ENCODE peak calls at places on chromosomes 4 and X, in five cellular contexts. One of them, this sample, is unnamed.

GRCh38 chrX:12225073-12225472 is 86.8 kb downstream of the FRMPD4 start:
- DNase-seq in mesendoderm: no peak
- DNase-seq in mesenchymal stem cell: no peak
- DNase-seq in IMR-90: no peak
- DNase-seq in H9: no peak
- DNase-seq in this sample: no peak

GRCh38 chr4:184250795-184251679 is 33.4 kb upstream of the ENPP6 start:
- DNase-seq in mesendoderm: peak; percentile 83
- DNase-seq in mesenchymal stem cell: peak; percentile 65
- DNase-seq in IMR-90: peak; percentile 60
- DNase-seq in H9: no peak
- DNase-seq in this sample: peak; percentile 24

GRCh38 chr4:22921891-22922290 is 229.2 kb downstream of the GBA3 start:
- DNase-seq in mesendoderm: no peak
- DNase-seq in mesenchymal stem cell: no peak
- DNase-seq in IMR-90: no peak
- DNase-seq in H9: no peak
- DNase-seq in this sample: no peak

GRCh38 chr4:187504974-187505797 is 490.4 kb upstream of the ZFP42 start:
- DNase-seq in mesendoderm: no peak
- DNase-seq in mesenchymal stem cell: no peak
- DNase-seq in IMR-90: no peak
- DNase-seq in H9: peak; percentile 56
- DNase-seq in this sample: no peak

GRCh38 chrX:55907968-55908607 is 190.5 kb downstream of the RRAGB start:
- DNase-seq in mesendoderm: peak; percentile 91
- DNase-seq in mesenchymal stem cell: peak; percentile 61
- DNase-seq in IMR-90: no peak
- DNase-seq in H9: peak; percentile 83
- DNase-seq in this sample: peak; percentile 37

GRCh38 chr4:77074961-77075855 is 581 bp downstream of the CCNI start:
- DNase-seq in mesendoderm: peak; percentile 83
- DNase-seq in mesenchymal stem cell: peak; percentile 72
- DNase-seq in IMR-90: peak; percentile 65
- DNase-seq in H9: peak; percentile 59
- DNase-seq in this sample: peak; percentile 69

GRCh38 chrX:11499076-11500044 is 166.4 kb downstream of the ARHGAP6 start:
- DNase-seq in mesendoderm: no peak
- DNase-seq in mesenchymal stem cell: peak; percentile 62
- DNase-seq in IMR-90: peak; percentile 78
- DNase-seq in H9: no peak
- DNase-seq in this sample: no peak

GRCh38 chrX:121902463-121902862 is 855.1 kb downstream of the GLUD2 start:
- DNase-seq in mesendoderm: no peak
- DNase-seq in mesenchymal stem cell: no peak
- DNase-seq in IMR-90: no peak
- DNase-seq in H9: no peak
- DNase-seq in this sample: no peak

GRCh38 chr4:3290889-3291321 is 1.9 kb upstream of the RGS12 start:
- DNase-seq in mesendoderm: no peak
- DNase-seq in mesenchymal stem cell: no peak
- DNase-seq in IMR-90: no peak
- DNase-seq in H9: no peak
- DNase-seq in this sample: no peak

GRCh38 chrX:81195712-81196111 is 6.0 kb downstream of the HMGN5 start:
- DNase-seq in mesendoderm: peak; percentile 64
- DNase-seq in mesenchymal stem cell: peak; percentile 46
- DNase-seq in IMR-90: peak; percentile 52
- DNase-seq in H9: peak; percentile 45
- DNase-seq in this sample: peak; percentile 26

DNA sequence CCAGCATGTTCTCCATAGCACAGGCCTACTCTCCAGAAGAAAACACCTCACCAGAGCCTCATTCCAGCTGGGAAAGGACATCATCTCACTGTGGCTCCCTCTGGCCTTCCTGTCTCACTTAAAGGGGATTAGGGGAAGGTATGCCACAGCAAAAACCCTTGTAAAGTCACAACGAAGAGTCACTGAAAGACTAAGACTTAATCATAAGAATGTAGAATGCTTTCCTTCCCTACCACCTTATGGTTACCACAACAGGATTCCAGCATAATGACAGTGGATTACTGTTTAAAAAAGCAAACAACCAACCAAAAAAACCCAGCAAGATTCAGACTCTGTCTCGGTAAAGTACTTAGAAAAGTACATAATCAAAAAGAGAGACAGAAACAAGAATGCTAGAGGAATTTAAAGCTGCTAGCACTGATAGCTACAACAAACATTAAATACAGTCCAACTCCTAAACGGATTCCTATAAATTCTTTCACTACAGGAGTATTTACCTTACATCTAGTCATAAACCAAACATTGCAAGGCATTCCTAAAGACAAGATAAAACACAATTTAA is 75.1 kb downstream of the BANK1 start:
- DNase-seq in mesendoderm: peak; percentile 60
- DNase-seq in mesenchymal stem cell: peak; percentile 78
- DNase-seq in IMR-90: peak; percentile 57
- DNase-seq in H9: no peak
- DNase-seq in this sample: no peak
- H2BK5ac ChIP-seq in mesendoderm: no peak overlapping the region
- H2BK5ac ChIP-seq in mesenchymal stem cell: no peak overlapping the region
- H2BK5ac ChIP-seq in IMR-90: peak overlapping the region; percentile 84
- H2BK5ac ChIP-seq in H9: no peak overlapping the region
- H2BK5ac ChIP-seq in this sample: no peak overlapping the region

GRCh38 chr4:160021870-160022269 is 919.0 kb downstream of the RAPGEF2 start:
- DNase-seq in mesendoderm: no peak
- DNase-seq in mesenchymal stem cell: no peak
- DNase-seq in IMR-90: no peak
- DNase-seq in H9: no peak
- DNase-seq in this sample: no peak
- H3K23ac ChIP-seq in mesendoderm: no peak overlapping the region
- H3K23ac ChIP-seq in mesenchymal stem cell: no peak overlapping the region
- H3K23ac ChIP-seq in IMR-90: no peak overlapping the region
- H3K23ac ChIP-seq in H9: no peak overlapping the region
- H3K23ac ChIP-seq in this sample: no peak overlapping the region

GRCh38 chr4:1499465-1499864 is 93.2 kb upstream of the NKX1-1 start:
- DNase-seq in mesendoderm: no peak
- DNase-seq in mesenchymal stem cell: no peak
- DNase-seq in IMR-90: no peak
- DNase-seq in H9: no peak
- DNase-seq in this sample: no peak
- H2BK15ac ChIP-seq in mesendoderm: no peak overlapping the region
- H2BK15ac ChIP-seq in mesenchymal stem cell: no peak overlapping the region
- H2BK15ac ChIP-seq in IMR-90: no peak overlapping the region
- H2BK15ac ChIP-seq in H9: no peak overlapping the region
- H2BK15ac ChIP-seq in this sample: no peak overlapping the region

GRCh38 chrX:48475774-48476577 is at the start of gene FTSJ1:
- DNase-seq in mesendoderm: peak; percentile 86
- DNase-seq in mesenchymal stem cell: peak; percentile 95
- DNase-seq in IMR-90: peak; percentile 93
- DNase-seq in H9: peak; percentile 52
- DNase-seq in this sample: peak; percentile 32
- H2BK5ac ChIP-seq in mesendoderm: no peak within 1 kb of the TSS
- H2BK5ac ChIP-seq in mesenchymal stem cell: no peak within 1 kb of the TSS
- H2BK5ac ChIP-seq in IMR-90: peak within 1 kb of the TSS; percentile 65
- H2BK5ac ChIP-seq in H9: no peak within 1 kb of the TSS
- H2BK5ac ChIP-seq in this sample: no peak within 1 kb of the TSS

DNA sequence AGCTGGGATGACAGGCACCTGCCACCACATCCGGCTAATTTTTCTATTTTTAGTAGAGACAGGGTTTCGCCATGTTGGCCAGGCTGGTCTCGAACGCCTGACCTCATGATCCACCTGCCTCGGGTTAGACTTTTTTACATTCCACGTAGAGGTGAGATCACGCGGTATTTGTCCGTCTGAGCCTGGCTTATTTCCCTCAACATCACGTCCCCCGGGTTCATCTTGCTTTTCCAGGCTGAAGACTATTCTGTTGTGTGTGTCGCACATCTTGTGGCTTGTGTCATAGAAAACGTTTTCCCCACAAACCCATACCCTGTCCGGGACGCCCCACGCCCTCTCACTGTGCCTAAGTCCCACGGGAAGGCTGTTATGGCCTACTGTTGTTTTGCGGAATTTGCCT is 185.3 kb downstream of the CRLF2 start:
- DNase-seq in mesendoderm: no peak
- DNase-seq in mesenchymal stem cell: no peak
- DNase-seq in IMR-90: no peak
- DNase-seq in H9: no peak
- DNase-seq in this sample: no peak
- H3K23ac ChIP-seq in mesendoderm: no peak overlapping the region
- H3K23ac ChIP-seq in mesenchymal stem cell: no peak overlapping the region
- H3K23ac ChIP-seq in IMR-90: no peak overlapping the region
- H3K23ac ChIP-seq in H9: no peak overlapping the region
- H3K23ac ChIP-seq in this sample: no peak overlapping the region

GRCh38 chr4:137448402-137448801 is 83.9 kb downstream of the PCDH18 start:
- DNase-seq in mesendoderm: no peak
- DNase-seq in mesenchymal stem cell: no peak
- DNase-seq in IMR-90: no peak
- DNase-seq in H9: no peak
- DNase-seq in this sample: no peak
- H2BK15ac ChIP-seq in mesendoderm: no peak overlapping the region
- H2BK15ac ChIP-seq in mesenchymal stem cell: no peak overlapping the region
- H2BK15ac ChIP-seq in IMR-90: no peak overlapping the region
- H2BK15ac ChIP-seq in H9: no peak overlapping the region
- H2BK15ac ChIP-seq in this sample: no peak overlapping the region

GRCh38 chr4:154004859-154005520 is 216.1 kb upstream of the SFRP2 start:
- DNase-seq in mesendoderm: peak; percentile 13
- DNase-seq in mesenchymal stem cell: peak; percentile 99
- DNase-seq in IMR-90: no peak
- DNase-seq in H9: no peak
- DNase-seq in this sample: no peak
- H2BK5ac ChIP-seq in mesendoderm: no peak overlapping the region
- H2BK5ac ChIP-seq in mesenchymal stem cell: no peak overlapping the region
- H2BK5ac ChIP-seq in IMR-90: no peak overlapping the region
- H2BK5ac ChIP-seq in H9: no peak overlapping the region
- H2BK5ac ChIP-seq in this sample: no peak overlapping the region

DNA sequence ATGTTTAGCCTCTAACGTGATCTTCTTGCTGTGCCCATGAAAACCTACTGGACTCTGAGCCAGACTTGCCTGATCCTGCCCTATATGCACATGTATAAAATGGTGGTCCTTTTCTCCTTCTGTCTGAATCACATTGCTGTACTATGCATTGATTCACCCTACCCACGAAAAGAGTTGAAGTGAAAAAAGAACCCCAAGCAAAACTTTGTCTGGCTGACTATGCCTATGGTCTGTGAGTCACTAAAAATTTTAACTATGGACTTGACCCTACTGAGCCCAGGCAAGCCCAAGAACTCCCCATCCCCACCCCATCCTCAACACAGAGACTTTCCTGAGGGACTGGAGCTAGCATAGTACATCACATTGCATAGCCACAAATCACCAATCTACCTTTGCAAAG is 116.6 kb upstream of the TENM3 start:
- DNase-seq in mesendoderm: no peak
- DNase-seq in mesenchymal stem cell: no peak
- DNase-seq in IMR-90: peak; percentile 60
- DNase-seq in H9: no peak
- DNase-seq in this sample: no peak
- H3K23ac ChIP-seq in mesendoderm: no peak overlapping the region
- H3K23ac ChIP-seq in mesenchymal stem cell: no peak overlapping the region
- H3K23ac ChIP-seq in IMR-90: no peak overlapping the region
- H3K23ac ChIP-seq in H9: no peak overlapping the region
- H3K23ac ChIP-seq in this sample: no peak overlapping the region

GRCh38 chr4:152997235-152997735 is 61.2 kb downstream of the FHDC1 start:
- DNase-seq in mesendoderm: no peak
- DNase-seq in mesenchymal stem cell: no peak
- DNase-seq in IMR-90: no peak
- DNase-seq in H9: no peak
- DNase-seq in this sample: no peak

GRCh38 chr4:152996101-152996500 is 60.0 kb downstream of the FHDC1 start:
- DNase-seq in mesendoderm: no peak
- DNase-seq in mesenchymal stem cell: no peak
- DNase-seq in IMR-90: no peak
- DNase-seq in H9: no peak
- DNase-seq in this sample: no peak

GRCh38 chr4:152998861-152999260 is 62.7 kb downstream of the FHDC1 start:
- DNase-seq in mesendoderm: no peak
- DNase-seq in mesenchymal stem cell: no peak
- DNase-seq in IMR-90: no peak
- DNase-seq in H9: no peak
- DNase-seq in this sample: no peak

GRCh38 chr4:152997771-152998487 is 61.8 kb downstream of the FHDC1 start:
- DNase-seq in mesendoderm: no peak
- DNase-seq in mesenchymal stem cell: no peak
- DNase-seq in IMR-90: peak; percentile 7
- DNase-seq in H9: no peak
- DNase-seq in this sample: no peak

GRCh38 chr4:152996672-152997071 is 60.5 kb downstream of the FHDC1 start:
- DNase-seq in mesendoderm: no peak
- DNase-seq in mesenchymal stem cell: no peak
- DNase-seq in IMR-90: no peak
- DNase-seq in H9: no peak
- DNase-seq in this sample: no peak
- H2BK15ac ChIP-seq in mesendoderm: no peak overlapping the region
- H2BK15ac ChIP-seq in mesenchymal stem cell: no peak overlapping the region
- H2BK15ac ChIP-seq in IMR-90: no peak overlapping the region
- H2BK15ac ChIP-seq in H9: no peak overlapping the region
- H2BK15ac ChIP-seq in this sample: no peak overlapping the region

This sample was measured in neuronal stem cell.